ENCODE peak calls at places on chromosome 17, in five cellular contexts. S is omental fat pad, O is progenitor cell of endocrine pancreas, X is GM13976, A is astrocyte of the spinal cord. N is an unnamed sample.

GRCh38 chr17:15513058-15513858 is 45.8 kb upstream of the CDRT4 start:
- DNase-seq in S (no peak), O (no peak), X (no peak), A (peak), N (no peak)

GRCh38 chr17:14316131-14316854 is 15.4 kb downstream of the HS3ST3B1 start:
- DNase-seq in S (no peak), O (no peak), X (no peak), A (peak), N (no peak)

GRCh38 chr17:29567362-29568330 is 809 bp upstream of the ABHD15 start:
- DNase-seq in S (peak), O (peak), X (peak), A (peak), N (no peak)

GRCh38 chr17:67693811-67694210 is 23.9 kb upstream of the NOL11 start:
- DNase-seq in S (no peak), O (no peak), X (no peak), A (no peak), N (no peak)

GRCh38 chr17:70622382-70623260 is 453.3 kb downstream of the KCNJ2 start:
- DNase-seq in S (no peak), O (peak), X (peak), A (peak), N (no peak)

GRCh38 chr17:34673516-34673915 is 94.1 kb downstream of the TMEM132E start:
- DNase-seq in S (no peak), O (no peak), X (peak), A (no peak), N (no peak)

GRCh38 chr17:40364121-40364861 is at the start of gene GJD3:
- DNase-seq in S (no peak), O (no peak), X (peak), A (no peak), N (no peak)

GRCh38 chr17:30780343-30780742 is 44.1 kb downstream of the CRLF3 start:
- DNase-seq in S (no peak), O (no peak), X (peak), A (no peak), N (no peak)

GRCh38 chr17:34613064-34614019 is 34.0 kb downstream of the TMEM132E start:
- DNase-seq in S (no peak), O (no peak), X (no peak), A (no peak), N (peak)

GRCh38 chr17:64694207-64694606 is 32.1 kb upstream of the SMURF2 start:
- DNase-seq in S (peak), O (no peak), X (no peak), A (peak), N (peak)

GRCh38 chr17:4573682-4574081 is 10.6 kb upstream of the SMTNL2 start:
- DNase-seq in S (no peak), O (no peak), X (peak), A (no peak), N (no peak)

GRCh38 chr17:41957058-41957868 is 9.3 kb upstream of the CNP start:
- DNase-seq in S (no peak), O (no peak), X (no peak), A (no peak), N (no peak)

GRCh38 chr17:10460062-10460461 is 9.3 kb downstream of the MYH4 start:
- DNase-seq in S (no peak), O (no peak), X (no peak), A (no peak), N (no peak)

GRCh38 chr17:18315498-18316360 is 636 bp downstream of the SMCR8 start:
- DNase-seq in S (no peak), O (no peak), X (no peak), A (no peak), N (no peak)

GRCh38 chr17:57758654-57759053 is 13.6 kb upstream of the CCDC182 start:
- DNase-seq in S (no peak), O (no peak), X (no peak), A (no peak), N (no peak)

GRCh38 chr17:40343126-40344119 is 21.1 kb downstream of the GJD3 start:
- DNase-seq in S (no peak), O (no peak), X (no peak), A (no peak), N (no peak)

GRCh38 chr17:29086628-29087332 is 43.8 kb downstream of the PIPOX start:
- DNase-seq in S (no peak), O (no peak), X (no peak), A (no peak), N (no peak)

GRCh38 chr17:8695241-8695640 is 49.4 kb downstream of the CCDC42 start:
- DNase-seq in S (no peak), O (no peak), X (no peak), A (peak), N (no peak)

GRCh38 chr17:29169806-29170591 is 10.2 kb downstream of the MYO18A start:
- DNase-seq in S (no peak), O (no peak), X (no peak), A (no peak), N (no peak)

GRCh38 chr17:9110501-9110900 is 89.2 kb downstream of the NTN1 start:
- DNase-seq in S (no peak), O (no peak), X (no peak), A (no peak), N (no peak)

GRCh38 chr17:50872710-50873424 is 6.7 kb upstream of the TOB1 start:
- DNase-seq in S (no peak), O (no peak), X (no peak), A (peak), N (no peak)

GRCh38 chr17:78883533-78884131 is 19.4 kb downstream of the CEP295NL start:
- DNase-seq in S (no peak), O (peak), X (no peak), A (peak), N (peak)

GRCh38 chr17:51572115-51572514 is 311.8 kb downstream of the UTP18 start:
- DNase-seq in S (no peak), O (no peak), X (no peak), A (no peak), N (no peak)

GRCh38 chr17:81488276-81488860 is 24.2 kb downstream of the ACTG1 start:
- DNase-seq in S (no peak), O (no peak), X (no peak), A (no peak), N (no peak)
- TF ChIP-seq CTCF in S (no peak), O (no peak), X (no peak), A (no peak), N (no peak)

GRCh38 chr17:2033128-2033527 is 3.2 kb downstream of the DPH1 start:
- DNase-seq in S (no peak), O (no peak), X (no peak), A (no peak), N (no peak)

GRCh38 chr17:2029911-2030778 is at the start of gene DPH1:
- DNase-seq in S (no peak), O (peak), X (peak), A (peak), N (peak)

GRCh38 chr17:2028737-2029136 is 1.2 kb upstream of the DPH1 start:
- DNase-seq in S (no peak), O (no peak), X (no peak), A (no peak), N (no peak)

GRCh38 chr17:2028234-2028614 is 1.7 kb upstream of the DPH1 start:
- DNase-seq in S (no peak), O (no peak), X (no peak), A (no peak), N (no peak)

GRCh38 chr17:2030779-2031163 is 818 bp downstream of the DPH1 start:
- DNase-seq in S (no peak), O (peak), X (no peak), A (no peak), N (no peak)
- TF ChIP-seq CTCF in S (no peak), O (peak), X (peak), A (peak), N (peak)

GRCh38 chr17:37701424-37702020 is 43.3 kb downstream of the HNF1B start:
- DNase-seq in S (no peak), O (no peak), X (peak), A (no peak), N (no peak)
- TF ChIP-seq CTCF in S (no peak), O (peak), X (peak), A (peak), N (peak)

GRCh38 chr17:72825218-72825617 is 267.3 kb downstream of the SLC39A11 start:
- DNase-seq in S (no peak), O (no peak), X (no peak), A (no peak), N (no peak)

GRCh38 chr17:72822358-72823023 is 270.0 kb downstream of the SLC39A11 start:
- DNase-seq in S (no peak), O (no peak), X (no peak), A (no peak), N (peak)

GRCh38 chr17:72832306-72832705 is 260.2 kb downstream of the SLC39A11 start:
- DNase-seq in S (no peak), O (no peak), X (no peak), A (no peak), N (no peak)

DNA sequence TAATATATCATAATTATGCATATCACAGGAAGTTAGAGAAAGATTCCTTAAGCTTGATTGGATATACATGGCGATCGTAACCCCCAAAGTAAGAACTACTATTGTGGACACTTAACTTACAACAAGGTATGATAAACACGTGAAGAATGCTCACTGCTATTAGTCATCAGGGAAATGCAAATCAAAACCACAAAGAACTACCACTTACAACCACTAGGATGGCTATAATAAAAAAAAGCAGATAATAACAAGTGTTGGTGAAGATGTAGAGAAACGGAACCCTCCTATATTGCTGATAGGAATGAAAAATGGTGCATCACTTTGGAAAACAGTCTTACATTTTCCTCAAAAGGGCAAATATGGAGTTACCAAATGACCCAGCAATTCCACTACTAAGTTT is 265.9 kb downstream of the SLC39A11 start:
- DNase-seq in S (no peak), O (no peak), X (no peak), A (peak), N (no peak)
- TF ChIP-seq CTCF in S (no peak), O (no peak), X (no peak), A (no peak), N (no peak)

DNA sequence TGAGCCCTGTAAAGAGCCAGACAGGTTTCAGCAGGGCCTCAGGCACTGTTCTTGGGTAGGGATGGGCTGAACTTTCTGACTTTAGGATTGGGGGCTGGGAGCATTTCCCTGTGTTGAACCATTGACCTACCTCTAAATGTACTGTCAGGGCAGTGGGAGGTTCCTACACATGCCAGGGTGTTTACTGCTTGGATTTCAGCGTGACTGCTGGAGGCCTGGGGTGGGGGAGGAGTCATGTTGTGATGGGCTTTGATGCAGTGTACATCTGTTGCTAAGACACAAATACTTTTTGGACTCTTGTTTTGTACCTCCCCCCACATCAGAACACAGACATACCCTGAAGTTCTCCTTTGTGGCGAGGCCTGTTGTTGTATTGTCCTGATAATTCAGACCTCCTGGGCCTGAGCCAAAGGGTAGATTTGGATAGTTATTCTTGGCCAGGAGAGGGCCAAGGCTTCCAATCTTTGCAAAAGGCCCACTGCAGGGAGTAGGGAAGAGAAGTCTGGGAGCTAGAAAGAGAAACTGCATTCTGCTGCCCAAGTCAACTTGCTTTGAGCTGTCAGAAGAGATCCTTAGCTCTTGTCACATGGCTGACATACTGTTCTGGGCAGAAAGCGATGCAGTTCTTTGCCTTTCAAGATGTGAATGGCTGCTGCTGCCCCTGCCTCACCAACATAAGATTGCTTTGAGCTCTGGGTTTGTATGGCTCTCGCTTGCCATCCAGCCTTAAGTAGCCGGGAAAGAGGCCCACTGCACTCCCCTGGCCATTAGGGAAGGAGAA is 3.7 kb downstream of the NFE2L1 start:
- DNase-seq in S (no peak), O (no peak), X (no peak), A (peak), N (peak)
- TF ChIP-seq CTCF in S (no peak), O (no peak), X (no peak), A (no peak), N (peak)

N was measured in retinal pigment epithelial cell.